ENCODE peak calls at places on chromosomes 6 and 20, in four cellular contexts. S is mesendoderm, W is H9, A is H1. Y is an unnamed sample.

GRCh38 chr6:51827580-51827979 is 259.8 kb downstream of the PKHD1 start:
- DNase-seq in A (no peak), S (no peak), W (no peak), Y (no peak)

GRCh38 chr6:126063512-126064146 is 77.3 kb downstream of the TRMT11 start:
- DNase-seq in S (peak; percentile 75), A (peak; percentile 1), W (no peak), Y (peak; percentile 88)

GRCh38 chr6:16473184-16473907 is 235.0 kb downstream of the GMPR start:
- DNase-seq in A (no peak), W (no peak), S (no peak), Y (no peak)

GRCh38 chr6:31163922-31164321 is 5.5 kb downstream of the TCF19 start:
- DNase-seq in S (no peak), A (no peak), W (no peak), Y (peak; percentile 16)

GRCh38 chr6:135331002-135331401 is 149.9 kb downstream of the MYB start:
- DNase-seq in W (no peak), S (no peak), A (no peak), Y (peak; percentile 25)

GRCh38 chr6:3727593-3728108 is 23.9 kb downstream of the PXDC1 start:
- DNase-seq in A (no peak), W (no peak), S (no peak), Y (no peak)

GRCh38 chr6:34195726-34196115 is 41.0 kb upstream of the HMGA1 start:
- DNase-seq in A (no peak), S (no peak), W (no peak), Y (no peak)

GRCh38 chr20:37524221-37524700 is 3.2 kb downstream of the NNAT start:
- DNase-seq in A (no peak), S (no peak), W (no peak), Y (no peak)

GRCh38 chr20:1491891-1492642 is 847 bp upstream of the SIRPB2 start:
- DNase-seq in S (no peak), W (no peak), A (no peak), Y (no peak)

GRCh38 chr6:107957165-107957908 is 671 bp downstream of the SEC63 start:
- DNase-seq in S (peak; percentile 65), A (no peak), W (peak; percentile 38), Y (peak; percentile 77)

GRCh38 chr6:117446851-117447250 is 21.1 kb upstream of the ROS1 start:
- DNase-seq in S (no peak), A (no peak), W (no peak), Y (no peak)

GRCh38 chr6:167162591-167162990 is 4.8 kb upstream of the GPR31 start:
- DNase-seq in S (peak; percentile 30), A (no peak), W (no peak), Y (no peak)

GRCh38 chr6:39829331-39829730 is 37.2 kb downstream of the DAAM2 start:
- DNase-seq in A (no peak), W (no peak), S (no peak), Y (no peak)

GRCh38 chr6:155832596-155832995 is 377.0 kb upstream of the NOX3 start:
- DNase-seq in W (no peak), A (peak; percentile 10), S (peak; percentile 78), Y (peak; percentile 90)

GRCh38 chr6:154488276-154488627 is 22.2 kb downstream of the CNKSR3 start:
- DNase-seq in W (no peak), A (no peak), S (no peak), Y (peak; percentile 63)

GRCh38 chr6:154487367-154488275 is 22.9 kb downstream of the CNKSR3 start:
- DNase-seq in A (no peak), W (no peak), S (no peak), Y (peak; percentile 31)

GRCh38 chr6:154491567-154492470 is 18.7 kb downstream of the CNKSR3 start:
- DNase-seq in W (no peak), S (no peak), A (no peak), Y (peak; percentile 50)

GRCh38 chr6:154485784-154486183 is 24.7 kb downstream of the CNKSR3 start:
- DNase-seq in W (no peak), S (no peak), A (no peak), Y (no peak)

DNA sequence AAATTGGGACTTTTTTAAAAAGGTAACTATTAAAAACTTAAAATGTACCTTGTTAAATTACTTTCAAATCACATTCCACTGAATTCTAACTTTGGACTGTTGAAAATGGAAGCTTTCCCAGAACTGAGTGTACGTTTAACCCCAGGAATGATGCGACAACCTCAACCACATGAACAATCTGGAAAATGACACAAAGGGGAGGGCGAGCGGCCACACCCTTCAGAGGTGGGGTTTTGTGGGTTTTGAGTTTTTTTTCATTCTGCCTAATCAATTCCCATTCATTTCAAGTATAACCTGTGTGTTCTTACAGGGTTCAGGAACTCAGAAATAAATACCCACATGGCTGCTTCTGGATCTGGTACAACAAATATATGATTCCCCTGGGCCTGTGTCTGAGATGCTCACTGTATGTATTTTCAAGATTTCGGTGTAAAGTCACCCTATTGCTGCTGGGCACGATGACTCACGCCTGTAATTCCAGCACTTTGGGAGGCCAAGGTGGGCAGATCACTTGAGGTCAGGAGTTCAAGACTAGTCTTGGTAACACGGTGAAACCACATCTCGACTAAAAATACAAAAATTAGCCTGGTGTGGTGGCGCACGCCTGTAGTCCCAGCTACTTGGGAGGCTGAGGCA is 21.6 kb downstream of the CNKSR3 start:
- DNase-seq in A (no peak), S (no peak), W (no peak), Y (peak; percentile 74)
- H3K56ac ChIP-seq in A (no peak overlapping the region), S (no peak overlapping the region), W (no peak overlapping the region), Y (no peak overlapping the region)

DNA sequence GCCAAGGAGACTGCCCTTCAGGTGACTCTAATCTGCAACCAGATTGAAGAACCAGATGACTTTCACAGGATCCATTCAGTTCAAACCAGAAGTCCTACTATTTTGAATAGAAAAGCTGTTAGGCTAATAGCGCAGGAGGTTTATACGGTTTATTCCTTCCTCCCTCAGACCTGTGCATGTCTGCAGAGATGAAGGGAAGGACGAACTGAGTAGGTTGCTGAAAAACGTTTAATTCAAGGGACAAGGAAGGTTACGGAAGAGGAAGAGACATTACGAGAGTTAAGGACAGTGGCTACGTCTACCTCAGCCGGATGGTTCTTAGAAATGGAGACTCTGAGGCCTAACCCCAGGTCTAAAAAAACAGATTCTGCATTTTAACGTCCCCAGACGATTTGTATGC is 978 bp downstream of the AURKA start:
- DNase-seq in W (no peak), A (no peak), S (peak; percentile 5), Y (no peak)
- H3K56ac ChIP-seq in W (no peak overlapping the region), A (no peak overlapping the region), S (peak overlapping the region; percentile 88), Y (peak overlapping the region; percentile 75)

DNA sequence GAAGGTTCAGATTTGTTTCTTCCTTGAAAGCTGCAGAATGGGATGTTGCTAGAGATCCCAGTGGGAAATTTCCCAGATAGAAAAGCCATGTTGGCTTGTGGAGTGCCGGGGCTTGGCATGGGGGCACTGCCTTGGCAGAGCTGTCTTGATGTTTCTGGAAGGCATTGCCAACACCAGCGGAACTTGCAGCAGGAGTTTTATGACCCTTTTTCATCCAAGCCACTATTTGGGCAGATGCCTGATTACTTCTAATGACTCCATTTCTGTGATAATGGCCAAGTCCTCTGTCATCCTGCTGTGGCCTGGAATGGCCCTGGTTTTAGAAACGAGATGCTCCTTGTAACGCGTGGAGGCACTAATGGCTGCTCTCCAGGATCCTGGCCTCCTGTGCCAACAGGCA is 229.0 kb downstream of the ZNF217 start:
- DNase-seq in A (no peak), S (no peak), W (no peak), Y (no peak)
- H3K56ac ChIP-seq in A (no peak overlapping the region), S (no peak overlapping the region), W (no peak overlapping the region), Y (no peak overlapping the region)

GRCh38 chr20:58475466-58475865 is 39.7 kb downstream of the APCDD1L start:
- DNase-seq in W (no peak), A (no peak), S (no peak), Y (no peak)
- H3K56ac ChIP-seq in W (no peak overlapping the region), A (no peak overlapping the region), S (no peak overlapping the region), Y (no peak overlapping the region)

DNA sequence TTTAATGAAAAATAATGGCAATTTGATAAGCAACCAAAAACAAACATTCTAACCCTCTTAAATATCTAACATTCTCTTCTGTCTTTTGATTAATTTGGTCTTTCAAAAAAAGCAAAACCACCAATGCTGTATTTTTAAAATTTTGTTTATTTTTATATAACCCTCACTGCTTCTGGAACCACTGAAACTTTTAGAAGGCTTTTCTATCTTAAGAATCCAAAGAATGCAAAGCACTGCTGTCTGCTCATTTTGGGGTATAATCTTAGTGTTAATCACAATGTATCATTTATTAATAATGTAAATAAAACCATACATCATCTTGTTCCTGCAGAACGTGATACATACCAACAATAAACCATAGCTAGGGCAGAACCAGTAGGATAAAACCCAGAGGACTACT is 14.0 kb downstream of the STK38 start:
- DNase-seq in A (no peak), S (no peak), W (no peak), Y (peak; percentile 34)
- H3K56ac ChIP-seq in A (no peak overlapping the region), S (no peak overlapping the region), W (no peak overlapping the region), Y (no peak overlapping the region)

GRCh38 chr20:50304501-50304856 is 113.8 kb downstream of the CEBPB start:
- DNase-seq in A (no peak), W (peak; percentile 17), S (no peak), Y (peak; percentile 91)

GRCh38 chr20:50306478-50307423 is 116.1 kb downstream of the CEBPB start:
- DNase-seq in S (no peak), W (no peak), A (no peak), Y (no peak)

GRCh38 chr20:50303573-50304500 is 113.2 kb downstream of the CEBPB start:
- DNase-seq in W (peak; percentile 20), A (no peak), S (no peak), Y (peak; percentile 85)

GRCh38 chr20:50305636-50306477 is 115.2 kb downstream of the CEBPB start:
- DNase-seq in S (peak; percentile 45), W (no peak), A (no peak), Y (no peak)

GRCh38 chr20:50304883-50305635 is 114.4 kb downstream of the CEBPB start:
- DNase-seq in W (peak; percentile 29), S (no peak), A (no peak), Y (peak; percentile 99)
- H3K56ac ChIP-seq in W (no peak overlapping the region), S (peak overlapping the region; percentile 12), A (no peak overlapping the region), Y (peak overlapping the region; percentile 88)